ENCODE peak calls at places on chromosomes 2 and 18, in six cellular contexts. X, V, A, B, Q and I are unnamed samples.

GRCh38 chr2:151560289-151560688 is 150.6 kb downstream of the RIF1 start:
- DNase-seq in B (no peak), A (no peak), Q (no peak), X (no peak), V (peak; percentile 8), I (no peak)

GRCh38 chr18:53152478-53152877 is 812.5 kb downstream of the DCC start:
- DNase-seq in A (no peak), V (peak; percentile 2), Q (no peak), X (no peak), B (no peak), I (no peak)

GRCh38 chr2:224062481-224063307 is 23.6 kb upstream of the SERPINE2 start:
- DNase-seq in A (no peak), V (no peak), Q (no peak), X (no peak), B (no peak), I (no peak)

GRCh38 chr2:47190188-47190818 is 35.2 kb upstream of the STPG4 start:
- DNase-seq in Q (no peak), X (no peak), V (no peak), B (no peak), A (no peak), I (no peak)

GRCh38 chr2:200757414-200757813 is 54.3 kb upstream of the BZW1 start:
- DNase-seq in A (no peak), X (no peak), B (no peak), Q (no peak), V (no peak), I (no peak)

GRCh38 chr2:69779258-69779989 is 37.5 kb downstream of the ANXA4 start:
- DNase-seq in A (peak; percentile 58), B (peak; percentile 31), V (no peak), Q (no peak), X (no peak), I (peak; percentile 76)

GRCh38 chr18:41745166-41746049 is 209.6 kb upstream of the PIK3C3 start:
- DNase-seq in Q (peak; percentile 73), A (no peak), V (peak; percentile 71), X (no peak), B (peak; percentile 21), I (no peak)

GRCh38 chr2:181683518-181684453 is 3.5 kb upstream of the NEUROD1 start:
- DNase-seq in V (peak; percentile 92), X (no peak), A (peak; percentile 20), B (no peak), Q (peak; percentile 78), I (peak; percentile 16)

GRCh38 chr2:187994464-187995331 is 297.0 kb upstream of the GULP1 start:
- DNase-seq in X (no peak), Q (no peak), A (no peak), B (no peak), V (peak; percentile 15), I (no peak)

GRCh38 chr18:32435631-32436500 is 34.8 kb downstream of the GAREM1 start:
- DNase-seq in V (no peak), X (no peak), B (no peak), Q (no peak), A (no peak), I (no peak)

GRCh38 chr2:102618452-102619413 is 620 bp upstream of the SLC9A2 start:
- DNase-seq in B (no peak), A (peak; percentile 69), V (no peak), Q (peak; percentile 69), X (no peak), I (peak; percentile 18)

GRCh38 chr2:5914831-5915611 is 222.8 kb downstream of the SOX11 start:
- DNase-seq in B (no peak), V (peak; percentile 42), X (no peak), Q (peak; percentile 50), A (no peak), I (no peak)

GRCh38 chr2:145715601-145716000 is 1195.7 kb upstream of the ZEB2 start:
- DNase-seq in A (no peak), X (no peak), V (no peak), B (no peak), Q (no peak), I (no peak)

GRCh38 chr2:120465989-120466703 is 120.2 kb downstream of the INHBB start:
- DNase-seq in B (peak; percentile 100), A (no peak), X (no peak), V (no peak), Q (peak; percentile 89), I (no peak)

GRCh38 chr2:45263147-45263546 is 253.9 kb upstream of the SIX2 start:
- DNase-seq in Q (peak; percentile 35), X (no peak), B (no peak), A (no peak), V (peak; percentile 81), I (no peak)

GRCh38 chr2:159399716-159400525 is 113.4 kb upstream of the WDSUB1 start:
- DNase-seq in Q (no peak), A (no peak), B (no peak), V (no peak), X (no peak), I (no peak)

GRCh38 chr18:60295776-60296175 is 76.8 kb downstream of the MC4R start:
- DNase-seq in A (no peak), Q (no peak), X (no peak), V (no peak), B (no peak), I (no peak)

GRCh38 chr18:31268985-31269406 is 49.0 kb upstream of the DSG1 start:
- DNase-seq in X (peak; percentile 51), B (no peak), V (no peak), Q (no peak), A (no peak), I (no peak)

GRCh38 chr2:156005999-156006712 is 326.4 kb downstream of the NR4A2 start:
- DNase-seq in A (no peak), B (peak; percentile 4), X (no peak), Q (no peak), V (no peak), I (no peak)

GRCh38 chr2:96952016-96952750 is 34.2 kb downstream of the FAM178B start:
- DNase-seq in A (no peak), B (no peak), X (no peak), V (no peak), Q (no peak), I (no peak)

GRCh38 chr2:122168799-122169198 is 413.3 kb downstream of the TSN start:
- DNase-seq in X (no peak), Q (peak; percentile 54), A (no peak), V (peak; percentile 34), B (no peak), I (no peak)

GRCh38 chr2:75580156-75580555 is 19.4 kb upstream of the EVA1A start:
- DNase-seq in V (no peak), B (no peak), X (no peak), A (no peak), Q (no peak), I (no peak)

GRCh38 chr18:30889582-30890301 is 152.8 kb downstream of the DSC3 start:
- DNase-seq in X (no peak), Q (no peak), V (peak; percentile 3), A (no peak), B (no peak), I (peak; percentile 23)

GRCh38 chr2:26887142-26887541 is 39.2 kb downstream of the DPYSL5 start:
- DNase-seq in X (no peak), B (no peak), V (no peak), Q (peak; percentile 0), A (no peak), I (no peak)

GRCh38 chr2:99621106-99621505 is 131.3 kb upstream of the REV1 start:
- DNase-seq in A (no peak), X (no peak), Q (no peak), V (no peak), B (no peak), I (no peak)

GRCh38 chr18:62928316-62928715 is 213.0 kb downstream of the PHLPP1 start:
- DNase-seq in X (no peak), V (no peak), B (no peak), Q (no peak), A (no peak), I (no peak)

GRCh38 chr2:20672191-20672951 is 5.4 kb downstream of the GDF7 start:
- DNase-seq in X (no peak), Q (peak; percentile 70), B (no peak), V (no peak), A (no peak), I (no peak)

GRCh38 chr2:55595536-55595935 is 21.9 kb downstream of the PPP4R3B start:
- DNase-seq in A (no peak), X (no peak), Q (no peak), B (no peak), V (no peak), I (no peak)

DNA sequence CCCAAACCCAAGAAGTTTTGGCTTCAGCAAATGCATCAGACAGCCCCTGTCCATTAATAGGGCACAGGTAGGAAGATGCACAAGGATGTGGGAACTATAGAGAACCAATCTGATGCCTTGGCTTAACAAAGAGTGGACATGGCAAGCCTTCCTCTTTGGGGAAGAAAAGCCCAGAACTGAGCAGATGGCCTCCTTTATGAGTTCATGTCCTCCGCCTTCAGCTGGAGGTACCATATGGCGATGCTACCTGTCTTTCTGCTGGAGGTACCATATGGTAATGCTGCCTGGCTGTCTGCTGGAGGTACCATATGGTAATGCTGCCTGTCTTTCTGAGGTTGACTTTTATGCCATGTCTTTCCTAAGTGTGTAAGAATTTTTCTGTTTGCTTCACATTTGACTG is 6.0 kb downstream of the RETREG2 start:
- DNase-seq in V (no peak), Q (no peak), B (no peak), A (no peak), X (no peak), I (no peak)
- TF ChIP-seq MAX in V (no peak), Q (no peak), B (no peak), A (no peak), X (no peak), I (no peak)

GRCh38 chr2:176637497-176638166 is 368.4 kb downstream of the MTX2 start:
- DNase-seq in V (peak; percentile 84), B (no peak), X (no peak), Q (peak; percentile 81), A (no peak), I (no peak)

GRCh38 chr2:176639016-176639343 is 369.7 kb downstream of the MTX2 start:
- DNase-seq in B (no peak), Q (no peak), V (no peak), X (no peak), A (no peak), I (no peak)

GRCh38 chr2:176637134-176637496 is 367.9 kb downstream of the MTX2 start:
- DNase-seq in X (no peak), V (no peak), A (no peak), Q (no peak), B (no peak), I (no peak)

GRCh38 chr2:176636376-176636775 is 367.1 kb downstream of the MTX2 start:
- DNase-seq in Q (no peak), X (no peak), V (peak; percentile 60), A (no peak), B (no peak), I (no peak)

GRCh38 chr2:176638167-176639015 is 369.1 kb downstream of the MTX2 start:
- DNase-seq in V (peak; percentile 89), X (no peak), B (peak; percentile 15), Q (peak; percentile 79), A (peak; percentile 78), I (no peak)
- TF ChIP-seq POLR2AphosphoS5 in V (no peak), X (no peak), B (no peak), Q (no peak), A (no peak), I (no peak)

GRCh38 chr18:65567372-65567771 is 183.4 kb upstream of the CDH7 start:
- DNase-seq in B (peak; percentile 7), X (no peak), Q (no peak), V (peak; percentile 11), A (no peak), I (no peak)

GRCh38 chr18:65568866-65569265 is 181.9 kb upstream of the CDH7 start:
- DNase-seq in B (no peak), Q (no peak), V (no peak), A (no peak), X (no peak), I (no peak)
- TF ChIP-seq JUND in B (no peak), Q (no peak), V (no peak), A (no peak), X (no peak), I (no peak)

GRCh38 chr2:230983566-230983965 is 12.4 kb upstream of the SPATA3 start:
- DNase-seq in A (no peak), B (no peak), V (no peak), X (no peak), Q (no peak), I (no peak)
- TF ChIP-seq MAX in A (no peak), B (no peak), V (no peak), X (no peak), Q (no peak), I (no peak)